ENCODE peak calls at places on chromosomes 4 and X, in nine cellular contexts. One of them, this sample, is unnamed.

GRCh38 chr4:55635760-55636621 is at the start of gene NMU:
- DNase-seq in CD8-positive, alpha-beta memory T cell: no peak
- DNase-seq in brain microvascular endothelial cell: no peak
- DNase-seq in HCEC 1CT: no peak
- DNase-seq in kidney epithelial cell: no peak
- DNase-seq in thyroid gland: peak; percentile 74
- DNase-seq in amniotic stem cell: no peak
- DNase-seq in NCI-H1930: peak; percentile 62
- DNase-seq in activated CD4-positive, alpha-beta T cell treated with anti-CD3 and anti-CD28 coated beads, Interleukin-2, amount 50 U/mL, for 48 hours: peak; percentile 51
- DNase-seq in this sample: peak; percentile 42

GRCh38 chrX:106897259-106897658 is 5.9 kb downstream of the RIPPLY1 start:
- DNase-seq in CD8-positive, alpha-beta memory T cell: no peak
- DNase-seq in brain microvascular endothelial cell: peak; percentile 9
- DNase-seq in HCEC 1CT: peak; percentile 59
- DNase-seq in kidney epithelial cell: no peak
- DNase-seq in thyroid gland: no peak
- DNase-seq in amniotic stem cell: no peak
- DNase-seq in NCI-H1930: no peak
- DNase-seq in activated CD4-positive, alpha-beta T cell treated with anti-CD3 and anti-CD28 coated beads, Interleukin-2, amount 50 U/mL, for 48 hours: no peak
- DNase-seq in this sample: no peak

GRCh38 chr4:162497564-162498167 is 333.9 kb upstream of the FSTL5 start:
- DNase-seq in CD8-positive, alpha-beta memory T cell: no peak
- DNase-seq in brain microvascular endothelial cell: peak; percentile 5
- DNase-seq in HCEC 1CT: peak; percentile 28
- DNase-seq in kidney epithelial cell: no peak
- DNase-seq in thyroid gland: no peak
- DNase-seq in amniotic stem cell: no peak
- DNase-seq in NCI-H1930: peak; percentile 4
- DNase-seq in activated CD4-positive, alpha-beta T cell treated with anti-CD3 and anti-CD28 coated beads, Interleukin-2, amount 50 U/mL, for 48 hours: no peak
- DNase-seq in this sample: no peak

GRCh38 chr4:99894998-99895397 is 771 bp upstream of the LAMTOR3 start:
- DNase-seq in CD8-positive, alpha-beta memory T cell: peak; percentile 43
- DNase-seq in brain microvascular endothelial cell: no peak
- DNase-seq in HCEC 1CT: no peak
- DNase-seq in kidney epithelial cell: no peak
- DNase-seq in thyroid gland: peak; percentile 17
- DNase-seq in amniotic stem cell: no peak
- DNase-seq in NCI-H1930: no peak
- DNase-seq in activated CD4-positive, alpha-beta T cell treated with anti-CD3 and anti-CD28 coated beads, Interleukin-2, amount 50 U/mL, for 48 hours: no peak
- DNase-seq in this sample: no peak

GRCh38 chr4:8742546-8742945 is 129.1 kb downstream of the HMX1 start:
- DNase-seq in CD8-positive, alpha-beta memory T cell: no peak
- DNase-seq in brain microvascular endothelial cell: no peak
- DNase-seq in HCEC 1CT: no peak
- DNase-seq in kidney epithelial cell: no peak
- DNase-seq in thyroid gland: no peak
- DNase-seq in amniotic stem cell: no peak
- DNase-seq in NCI-H1930: no peak
- DNase-seq in activated CD4-positive, alpha-beta T cell treated with anti-CD3 and anti-CD28 coated beads, Interleukin-2, amount 50 U/mL, for 48 hours: no peak
- DNase-seq in this sample: no peak

GRCh38 chr4:155568641-155569040 is 98.0 kb upstream of the GUCY1A1 start:
- DNase-seq in CD8-positive, alpha-beta memory T cell: no peak
- DNase-seq in brain microvascular endothelial cell: no peak
- DNase-seq in HCEC 1CT: no peak
- DNase-seq in kidney epithelial cell: no peak
- DNase-seq in thyroid gland: no peak
- DNase-seq in amniotic stem cell: no peak
- DNase-seq in NCI-H1930: no peak
- DNase-seq in activated CD4-positive, alpha-beta T cell treated with anti-CD3 and anti-CD28 coated beads, Interleukin-2, amount 50 U/mL, for 48 hours: no peak
- DNase-seq in this sample: no peak

GRCh38 chr4:4847011-4847410 is 12.5 kb upstream of the MSX1 start:
- DNase-seq in CD8-positive, alpha-beta memory T cell: no peak
- DNase-seq in brain microvascular endothelial cell: no peak
- DNase-seq in HCEC 1CT: no peak
- DNase-seq in kidney epithelial cell: no peak
- DNase-seq in thyroid gland: no peak
- DNase-seq in amniotic stem cell: no peak
- DNase-seq in NCI-H1930: no peak
- DNase-seq in activated CD4-positive, alpha-beta T cell treated with anti-CD3 and anti-CD28 coated beads, Interleukin-2, amount 50 U/mL, for 48 hours: no peak
- DNase-seq in this sample: no peak

GRCh38 chr4:183591301-183591700 is 67.7 kb downstream of the RWDD4 start:
- DNase-seq in CD8-positive, alpha-beta memory T cell: no peak
- DNase-seq in brain microvascular endothelial cell: no peak
- DNase-seq in HCEC 1CT: peak; percentile 35
- DNase-seq in kidney epithelial cell: no peak
- DNase-seq in thyroid gland: no peak
- DNase-seq in amniotic stem cell: no peak
- DNase-seq in NCI-H1930: no peak
- DNase-seq in activated CD4-positive, alpha-beta T cell treated with anti-CD3 and anti-CD28 coated beads, Interleukin-2, amount 50 U/mL, for 48 hours: no peak
- DNase-seq in this sample: no peak

GRCh38 chr4:109332926-109333464 is 30.5 kb upstream of the COL25A1 start:
- DNase-seq in CD8-positive, alpha-beta memory T cell: no peak
- DNase-seq in brain microvascular endothelial cell: no peak
- DNase-seq in HCEC 1CT: no peak
- DNase-seq in kidney epithelial cell: no peak
- DNase-seq in thyroid gland: no peak
- DNase-seq in amniotic stem cell: no peak
- DNase-seq in NCI-H1930: no peak
- DNase-seq in activated CD4-positive, alpha-beta T cell treated with anti-CD3 and anti-CD28 coated beads, Interleukin-2, amount 50 U/mL, for 48 hours: peak; percentile 41
- DNase-seq in this sample: no peak

GRCh38 chr4:147481577-147482109 is 746 bp downstream of the EDNRA start:
- DNase-seq in CD8-positive, alpha-beta memory T cell: no peak
- DNase-seq in brain microvascular endothelial cell: no peak
- DNase-seq in HCEC 1CT: no peak
- DNase-seq in kidney epithelial cell: no peak
- DNase-seq in thyroid gland: peak; percentile 54
- DNase-seq in amniotic stem cell: no peak
- DNase-seq in NCI-H1930: no peak
- DNase-seq in activated CD4-positive, alpha-beta T cell treated with anti-CD3 and anti-CD28 coated beads, Interleukin-2, amount 50 U/mL, for 48 hours: no peak
- DNase-seq in this sample: peak; percentile 31

GRCh38 chrX:4708970-4709760 is 995.7 kb upstream of the PRKX start:
- DNase-seq in CD8-positive, alpha-beta memory T cell: no peak
- DNase-seq in brain microvascular endothelial cell: no peak
- DNase-seq in HCEC 1CT: no peak
- DNase-seq in kidney epithelial cell: no peak
- DNase-seq in thyroid gland: no peak
- DNase-seq in amniotic stem cell: no peak
- DNase-seq in NCI-H1930: no peak
- DNase-seq in activated CD4-positive, alpha-beta T cell treated with anti-CD3 and anti-CD28 coated beads, Interleukin-2, amount 50 U/mL, for 48 hours: no peak
- DNase-seq in this sample: no peak

GRCh38 chrX:5068550-5068949 is 1160.1 kb downstream of the NLGN4X start:
- DNase-seq in CD8-positive, alpha-beta memory T cell: no peak
- DNase-seq in brain microvascular endothelial cell: no peak
- DNase-seq in HCEC 1CT: no peak
- DNase-seq in kidney epithelial cell: no peak
- DNase-seq in thyroid gland: no peak
- DNase-seq in amniotic stem cell: no peak
- DNase-seq in NCI-H1930: no peak
- DNase-seq in activated CD4-positive, alpha-beta T cell treated with anti-CD3 and anti-CD28 coated beads, Interleukin-2, amount 50 U/mL, for 48 hours: no peak
- DNase-seq in this sample: no peak

GRCh38 chr4:168796362-168797106 is 213.5 kb downstream of the CBR4 start:
- DNase-seq in CD8-positive, alpha-beta memory T cell: no peak
- DNase-seq in brain microvascular endothelial cell: peak; percentile 96
- DNase-seq in HCEC 1CT: peak; percentile 84
- DNase-seq in kidney epithelial cell: peak; percentile 75
- DNase-seq in thyroid gland: no peak
- DNase-seq in amniotic stem cell: no peak
- DNase-seq in NCI-H1930: no peak
- DNase-seq in activated CD4-positive, alpha-beta T cell treated with anti-CD3 and anti-CD28 coated beads, Interleukin-2, amount 50 U/mL, for 48 hours: no peak
- DNase-seq in this sample: no peak

GRCh38 chrX:106752101-106752678 is 25.7 kb downstream of the RNF128 start:
- DNase-seq in CD8-positive, alpha-beta memory T cell: no peak
- DNase-seq in brain microvascular endothelial cell: peak; percentile 12
- DNase-seq in HCEC 1CT: peak; percentile 7
- DNase-seq in kidney epithelial cell: no peak
- DNase-seq in thyroid gland: no peak
- DNase-seq in amniotic stem cell: no peak
- DNase-seq in NCI-H1930: no peak
- DNase-seq in activated CD4-positive, alpha-beta T cell treated with anti-CD3 and anti-CD28 coated beads, Interleukin-2, amount 50 U/mL, for 48 hours: no peak
- DNase-seq in this sample: no peak

GRCh38 chrX:74535211-74535621 is 79.2 kb downstream of the RLIM start:
- DNase-seq in CD8-positive, alpha-beta memory T cell: no peak
- DNase-seq in brain microvascular endothelial cell: peak; percentile 31
- DNase-seq in HCEC 1CT: peak; percentile 56
- DNase-seq in kidney epithelial cell: no peak
- DNase-seq in thyroid gland: peak; percentile 39
- DNase-seq in amniotic stem cell: no peak
- DNase-seq in NCI-H1930: no peak
- DNase-seq in activated CD4-positive, alpha-beta T cell treated with anti-CD3 and anti-CD28 coated beads, Interleukin-2, amount 50 U/mL, for 48 hours: no peak
- DNase-seq in this sample: peak; percentile 40

GRCh38 chrX:17459008-17459407 is 84.0 kb downstream of the NHS start:
- DNase-seq in CD8-positive, alpha-beta memory T cell: no peak
- DNase-seq in brain microvascular endothelial cell: no peak
- DNase-seq in HCEC 1CT: peak; percentile 58
- DNase-seq in kidney epithelial cell: no peak
- DNase-seq in thyroid gland: no peak
- DNase-seq in amniotic stem cell: no peak
- DNase-seq in NCI-H1930: no peak
- DNase-seq in activated CD4-positive, alpha-beta T cell treated with anti-CD3 and anti-CD28 coated beads, Interleukin-2, amount 50 U/mL, for 48 hours: no peak
- DNase-seq in this sample: peak; percentile 21

GRCh38 chr4:24979554-24979953 is 51.2 kb downstream of the LGI2 start:
- DNase-seq in CD8-positive, alpha-beta memory T cell: no peak
- DNase-seq in brain microvascular endothelial cell: no peak
- DNase-seq in HCEC 1CT: no peak
- DNase-seq in kidney epithelial cell: no peak
- DNase-seq in thyroid gland: peak; percentile 34
- DNase-seq in amniotic stem cell: no peak
- DNase-seq in NCI-H1930: no peak
- DNase-seq in activated CD4-positive, alpha-beta T cell treated with anti-CD3 and anti-CD28 coated beads, Interleukin-2, amount 50 U/mL, for 48 hours: no peak
- DNase-seq in this sample: peak; percentile 33

GRCh38 chrX:72572248-72573157 is at the start of gene HDAC8:
- DNase-seq in CD8-positive, alpha-beta memory T cell: peak; percentile 54
- DNase-seq in brain microvascular endothelial cell: peak; percentile 73
- DNase-seq in HCEC 1CT: peak; percentile 73
- DNase-seq in kidney epithelial cell: peak; percentile 42
- DNase-seq in thyroid gland: peak; percentile 53
- DNase-seq in amniotic stem cell: peak; percentile 43
- DNase-seq in NCI-H1930: peak; percentile 11
- DNase-seq in activated CD4-positive, alpha-beta T cell treated with anti-CD3 and anti-CD28 coated beads, Interleukin-2, amount 50 U/mL, for 48 hours: peak; percentile 62
- DNase-seq in this sample: peak; percentile 77

GRCh38 chr4:2301806-2302205 is 39.9 kb upstream of the MXD4 start:
- DNase-seq in CD8-positive, alpha-beta memory T cell: no peak
- DNase-seq in brain microvascular endothelial cell: no peak
- DNase-seq in HCEC 1CT: no peak
- DNase-seq in kidney epithelial cell: no peak
- DNase-seq in thyroid gland: peak; percentile 98
- DNase-seq in amniotic stem cell: no peak
- DNase-seq in NCI-H1930: no peak
- DNase-seq in activated CD4-positive, alpha-beta T cell treated with anti-CD3 and anti-CD28 coated beads, Interleukin-2, amount 50 U/mL, for 48 hours: no peak
- DNase-seq in this sample: no peak

GRCh38 chr4:43853565-43854345 is 594.9 kb downstream of the KCTD8 start:
- DNase-seq in CD8-positive, alpha-beta memory T cell: no peak
- DNase-seq in brain microvascular endothelial cell: no peak
- DNase-seq in HCEC 1CT: no peak
- DNase-seq in kidney epithelial cell: no peak
- DNase-seq in thyroid gland: no peak
- DNase-seq in amniotic stem cell: no peak
- DNase-seq in NCI-H1930: no peak
- DNase-seq in activated CD4-positive, alpha-beta T cell treated with anti-CD3 and anti-CD28 coated beads, Interleukin-2, amount 50 U/mL, for 48 hours: no peak
- DNase-seq in this sample: no peak

GRCh38 chr4:80005863-80006262 is 67.2 kb downstream of the ANTXR2 start:
- DNase-seq in CD8-positive, alpha-beta memory T cell: no peak
- DNase-seq in brain microvascular endothelial cell: no peak
- DNase-seq in HCEC 1CT: peak; percentile 41
- DNase-seq in kidney epithelial cell: no peak
- DNase-seq in thyroid gland: no peak
- DNase-seq in amniotic stem cell: no peak
- DNase-seq in NCI-H1930: no peak
- DNase-seq in activated CD4-positive, alpha-beta T cell treated with anti-CD3 and anti-CD28 coated beads, Interleukin-2, amount 50 U/mL, for 48 hours: no peak
- DNase-seq in this sample: no peak

GRCh38 chrX:33175201-33175600 is 36.1 kb downstream of the DMD start:
- DNase-seq in CD8-positive, alpha-beta memory T cell: no peak
- DNase-seq in brain microvascular endothelial cell: no peak
- DNase-seq in HCEC 1CT: no peak
- DNase-seq in kidney epithelial cell: no peak
- DNase-seq in thyroid gland: no peak
- DNase-seq in amniotic stem cell: no peak
- DNase-seq in NCI-H1930: no peak
- DNase-seq in activated CD4-positive, alpha-beta T cell treated with anti-CD3 and anti-CD28 coated beads, Interleukin-2, amount 50 U/mL, for 48 hours: no peak
- DNase-seq in this sample: no peak

GRCh38 chr4:130563185-130563890 is 1467.4 kb downstream of the C4orf33 start:
- DNase-seq in CD8-positive, alpha-beta memory T cell: no peak
- DNase-seq in brain microvascular endothelial cell: peak; percentile 70
- DNase-seq in HCEC 1CT: peak; percentile 84
- DNase-seq in kidney epithelial cell: peak; percentile 19
- DNase-seq in thyroid gland: peak; percentile 4
- DNase-seq in amniotic stem cell: peak; percentile 79
- DNase-seq in NCI-H1930: no peak
- DNase-seq in activated CD4-positive, alpha-beta T cell treated with anti-CD3 and anti-CD28 coated beads, Interleukin-2, amount 50 U/mL, for 48 hours: no peak
- DNase-seq in this sample: peak; percentile 29

GRCh38 chrX:47078129-47079043 is at the start of gene RGN:
- DNase-seq in CD8-positive, alpha-beta memory T cell: no peak
- DNase-seq in brain microvascular endothelial cell: no peak
- DNase-seq in HCEC 1CT: no peak
- DNase-seq in kidney epithelial cell: no peak
- DNase-seq in thyroid gland: peak; percentile 45
- DNase-seq in amniotic stem cell: no peak
- DNase-seq in NCI-H1930: no peak
- DNase-seq in activated CD4-positive, alpha-beta T cell treated with anti-CD3 and anti-CD28 coated beads, Interleukin-2, amount 50 U/mL, for 48 hours: no peak
- DNase-seq in this sample: peak; percentile 16

GRCh38 chr4:81199831-81200230 is 15.2 kb downstream of the PRKG2 start:
- DNase-seq in CD8-positive, alpha-beta memory T cell: no peak
- DNase-seq in brain microvascular endothelial cell: no peak
- DNase-seq in HCEC 1CT: no peak
- DNase-seq in kidney epithelial cell: no peak
- DNase-seq in thyroid gland: no peak
- DNase-seq in amniotic stem cell: no peak
- DNase-seq in NCI-H1930: no peak
- DNase-seq in activated CD4-positive, alpha-beta T cell treated with anti-CD3 and anti-CD28 coated beads, Interleukin-2, amount 50 U/mL, for 48 hours: no peak
- DNase-seq in this sample: no peak

GRCh38 chr4:32140636-32141035 is 1420.5 kb downstream of the PCDH7 start:
- DNase-seq in CD8-positive, alpha-beta memory T cell: no peak
- DNase-seq in brain microvascular endothelial cell: peak; percentile 82
- DNase-seq in HCEC 1CT: no peak
- DNase-seq in kidney epithelial cell: peak; percentile 83
- DNase-seq in thyroid gland: no peak
- DNase-seq in amniotic stem cell: peak; percentile 87
- DNase-seq in NCI-H1930: no peak
- DNase-seq in activated CD4-positive, alpha-beta T cell treated with anti-CD3 and anti-CD28 coated beads, Interleukin-2, amount 50 U/mL, for 48 hours: no peak
- DNase-seq in this sample: no peak

GRCh38 chrX:11566158-11566557 is 99.6 kb downstream of the ARHGAP6 start:
- DNase-seq in CD8-positive, alpha-beta memory T cell: no peak
- DNase-seq in brain microvascular endothelial cell: no peak
- DNase-seq in HCEC 1CT: no peak
- DNase-seq in kidney epithelial cell: no peak
- DNase-seq in thyroid gland: no peak
- DNase-seq in amniotic stem cell: no peak
- DNase-seq in NCI-H1930: no peak
- DNase-seq in activated CD4-positive, alpha-beta T cell treated with anti-CD3 and anti-CD28 coated beads, Interleukin-2, amount 50 U/mL, for 48 hours: no peak
- DNase-seq in this sample: no peak

GRCh38 chr4:142845293-142846070 is 619 bp downstream of the INPP4B start:
- DNase-seq in CD8-positive, alpha-beta memory T cell: peak; percentile 43
- DNase-seq in brain microvascular endothelial cell: no peak
- DNase-seq in HCEC 1CT: no peak
- DNase-seq in kidney epithelial cell: no peak
- DNase-seq in thyroid gland: peak; percentile 10
- DNase-seq in amniotic stem cell: no peak
- DNase-seq in NCI-H1930: no peak
- DNase-seq in activated CD4-positive, alpha-beta T cell treated with anti-CD3 and anti-CD28 coated beads, Interleukin-2, amount 50 U/mL, for 48 hours: peak; percentile 29
- DNase-seq in this sample: peak; percentile 18